ENCODE peak calls at places on chromosomes 12 and 14, in nine cellular contexts. One of them, this sample, is unnamed.

GRCh38 chr14:106039400-106039799 is 513.0 kb downstream of the TMEM121 start:
- DNase-seq in KBM-7: peak
- DNase-seq in brain pericyte: no peak
- DNase-seq in A549: peak
- DNase-seq in fibroblast of the aortic adventitia: no peak
- DNase-seq in B cell: peak
- DNase-seq in activated T-cell treated with anti-CD3 and anti-CD28 coated beads for 1 hour: peak
- DNase-seq in uterus: no peak
- DNase-seq in GM12892: no peak
- DNase-seq in this sample: peak

GRCh38 chr14:105255021-105255507 is 6.7 kb downstream of the BTBD6 start:
- DNase-seq in KBM-7: peak
- DNase-seq in brain pericyte: no peak
- DNase-seq in A549: no peak
- DNase-seq in fibroblast of the aortic adventitia: peak
- DNase-seq in B cell: no peak
- DNase-seq in activated T-cell treated with anti-CD3 and anti-CD28 coated beads for 1 hour: no peak
- DNase-seq in uterus: no peak
- DNase-seq in GM12892: no peak
- DNase-seq in this sample: no peak

GRCh38 chr12:20370001-20370381 is 1.7 kb downstream of the PDE3A start:
- DNase-seq in KBM-7: no peak
- DNase-seq in brain pericyte: no peak
- DNase-seq in A549: peak
- DNase-seq in fibroblast of the aortic adventitia: peak
- DNase-seq in B cell: no peak
- DNase-seq in activated T-cell treated with anti-CD3 and anti-CD28 coated beads for 1 hour: no peak
- DNase-seq in uterus: peak
- DNase-seq in GM12892: no peak
- DNase-seq in this sample: no peak

GRCh38 chr12:23093488-23093887 is 468.5 kb downstream of the ETNK1 start:
- DNase-seq in KBM-7: no peak
- DNase-seq in brain pericyte: no peak
- DNase-seq in A549: no peak
- DNase-seq in fibroblast of the aortic adventitia: peak
- DNase-seq in B cell: no peak
- DNase-seq in activated T-cell treated with anti-CD3 and anti-CD28 coated beads for 1 hour: no peak
- DNase-seq in uterus: no peak
- DNase-seq in GM12892: no peak
- DNase-seq in this sample: no peak

GRCh38 chr12:110688446-110689001 is 391 bp downstream of the HVCN1 start:
- DNase-seq in KBM-7: no peak
- DNase-seq in brain pericyte: no peak
- DNase-seq in A549: no peak
- DNase-seq in fibroblast of the aortic adventitia: no peak
- DNase-seq in B cell: no peak
- DNase-seq in activated T-cell treated with anti-CD3 and anti-CD28 coated beads for 1 hour: no peak
- DNase-seq in uterus: no peak
- DNase-seq in GM12892: no peak
- DNase-seq in this sample: no peak

GRCh38 chr12:106586803-106587684 is 4.2 kb downstream of the RFX4 start:
- DNase-seq in KBM-7: no peak
- DNase-seq in brain pericyte: no peak
- DNase-seq in A549: peak
- DNase-seq in fibroblast of the aortic adventitia: no peak
- DNase-seq in B cell: no peak
- DNase-seq in activated T-cell treated with anti-CD3 and anti-CD28 coated beads for 1 hour: no peak
- DNase-seq in uterus: no peak
- DNase-seq in GM12892: no peak
- DNase-seq in this sample: no peak

GRCh38 chr14:65788876-65789859 is 376.6 kb downstream of the FUT8 start:
- DNase-seq in KBM-7: no peak
- DNase-seq in brain pericyte: no peak
- DNase-seq in A549: no peak
- DNase-seq in fibroblast of the aortic adventitia: no peak
- DNase-seq in B cell: no peak
- DNase-seq in activated T-cell treated with anti-CD3 and anti-CD28 coated beads for 1 hour: no peak
- DNase-seq in uterus: no peak
- DNase-seq in GM12892: no peak
- DNase-seq in this sample: no peak

GRCh38 chr14:72920008-72920407 is 6.3 kb upstream of the DCAF4 start:
- DNase-seq in KBM-7: no peak
- DNase-seq in brain pericyte: no peak
- DNase-seq in A549: no peak
- DNase-seq in fibroblast of the aortic adventitia: no peak
- DNase-seq in B cell: no peak
- DNase-seq in activated T-cell treated with anti-CD3 and anti-CD28 coated beads for 1 hour: no peak
- DNase-seq in uterus: no peak
- DNase-seq in GM12892: no peak
- DNase-seq in this sample: no peak

GRCh38 chr12:101021911-101022388 is 188.1 kb downstream of the SLC5A8 start:
- DNase-seq in KBM-7: no peak
- DNase-seq in brain pericyte: no peak
- DNase-seq in A549: peak
- DNase-seq in fibroblast of the aortic adventitia: peak
- DNase-seq in B cell: no peak
- DNase-seq in activated T-cell treated with anti-CD3 and anti-CD28 coated beads for 1 hour: no peak
- DNase-seq in uterus: no peak
- DNase-seq in GM12892: no peak
- DNase-seq in this sample: no peak

GRCh38 chr14:95683793-95684192 is 2.4 kb upstream of the TCL1B start:
- DNase-seq in KBM-7: peak
- DNase-seq in brain pericyte: no peak
- DNase-seq in A549: peak
- DNase-seq in fibroblast of the aortic adventitia: no peak
- DNase-seq in B cell: peak
- DNase-seq in activated T-cell treated with anti-CD3 and anti-CD28 coated beads for 1 hour: peak
- DNase-seq in uterus: no peak
- DNase-seq in GM12892: peak
- DNase-seq in this sample: no peak

GRCh38 chr12:64099430-64099829 is 122.7 kb downstream of the KICS2 start:
- DNase-seq in KBM-7: no peak
- DNase-seq in brain pericyte: no peak
- DNase-seq in A549: peak
- DNase-seq in fibroblast of the aortic adventitia: peak
- DNase-seq in B cell: no peak
- DNase-seq in activated T-cell treated with anti-CD3 and anti-CD28 coated beads for 1 hour: no peak
- DNase-seq in uterus: peak
- DNase-seq in GM12892: no peak
- DNase-seq in this sample: no peak

GRCh38 chr12:12550277-12550676 is 12.4 kb downstream of the DUSP16 start:
- DNase-seq in KBM-7: no peak
- DNase-seq in brain pericyte: no peak
- DNase-seq in A549: no peak
- DNase-seq in fibroblast of the aortic adventitia: no peak
- DNase-seq in B cell: no peak
- DNase-seq in activated T-cell treated with anti-CD3 and anti-CD28 coated beads for 1 hour: no peak
- DNase-seq in uterus: no peak
- DNase-seq in GM12892: no peak
- DNase-seq in this sample: no peak

GRCh38 chr14:60254176-60254575 is 5.2 kb downstream of the PPM1A start:
- DNase-seq in KBM-7: no peak
- DNase-seq in brain pericyte: no peak
- DNase-seq in A549: no peak
- DNase-seq in fibroblast of the aortic adventitia: no peak
- DNase-seq in B cell: no peak
- DNase-seq in activated T-cell treated with anti-CD3 and anti-CD28 coated beads for 1 hour: no peak
- DNase-seq in uterus: no peak
- DNase-seq in GM12892: no peak
- DNase-seq in this sample: no peak

GRCh38 chr14:96247031-96247430 is 9.0 kb upstream of the BDKRB1 start:
- DNase-seq in KBM-7: no peak
- DNase-seq in brain pericyte: no peak
- DNase-seq in A549: no peak
- DNase-seq in fibroblast of the aortic adventitia: no peak
- DNase-seq in B cell: no peak
- DNase-seq in activated T-cell treated with anti-CD3 and anti-CD28 coated beads for 1 hour: no peak
- DNase-seq in uterus: no peak
- DNase-seq in GM12892: no peak
- DNase-seq in this sample: no peak

GRCh38 chr14:69500736-69501135 is 16.2 kb downstream of the PLEKHD1 start:
- DNase-seq in KBM-7: no peak
- DNase-seq in brain pericyte: no peak
- DNase-seq in A549: no peak
- DNase-seq in fibroblast of the aortic adventitia: no peak
- DNase-seq in B cell: no peak
- DNase-seq in activated T-cell treated with anti-CD3 and anti-CD28 coated beads for 1 hour: no peak
- DNase-seq in uterus: no peak
- DNase-seq in GM12892: no peak
- DNase-seq in this sample: no peak

GRCh38 chr12:87779016-87779415 is 250.2 kb downstream of the C12orf50 start:
- DNase-seq in KBM-7: no peak
- DNase-seq in brain pericyte: no peak
- DNase-seq in A549: peak
- DNase-seq in fibroblast of the aortic adventitia: no peak
- DNase-seq in B cell: no peak
- DNase-seq in activated T-cell treated with anti-CD3 and anti-CD28 coated beads for 1 hour: no peak
- DNase-seq in uterus: no peak
- DNase-seq in GM12892: no peak
- DNase-seq in this sample: no peak

GRCh38 chr12:124847113-124847512 is 16.6 kb downstream of the SCARB1 start:
- DNase-seq in KBM-7: no peak
- DNase-seq in brain pericyte: no peak
- DNase-seq in A549: no peak
- DNase-seq in fibroblast of the aortic adventitia: no peak
- DNase-seq in B cell: no peak
- DNase-seq in activated T-cell treated with anti-CD3 and anti-CD28 coated beads for 1 hour: no peak
- DNase-seq in uterus: no peak
- DNase-seq in GM12892: no peak
- DNase-seq in this sample: no peak

GRCh38 chr12:31440586-31440985 is 114.6 kb upstream of the SINHCAF start:
- DNase-seq in KBM-7: no peak
- DNase-seq in brain pericyte: no peak
- DNase-seq in A549: no peak
- DNase-seq in fibroblast of the aortic adventitia: no peak
- DNase-seq in B cell: no peak
- DNase-seq in activated T-cell treated with anti-CD3 and anti-CD28 coated beads for 1 hour: no peak
- DNase-seq in uterus: no peak
- DNase-seq in GM12892: no peak
- DNase-seq in this sample: no peak

GRCh38 chr14:70808402-70809237 is 693 bp downstream of the MAP3K9 start:
- DNase-seq in KBM-7: no peak
- DNase-seq in brain pericyte: no peak
- DNase-seq in A549: peak
- DNase-seq in fibroblast of the aortic adventitia: no peak
- DNase-seq in B cell: peak
- DNase-seq in activated T-cell treated with anti-CD3 and anti-CD28 coated beads for 1 hour: peak
- DNase-seq in uterus: no peak
- DNase-seq in GM12892: no peak
- DNase-seq in this sample: peak

GRCh38 chr14:21498540-21499526 is 12.3 kb downstream of the METTL3 start:
- DNase-seq in KBM-7: peak
- DNase-seq in brain pericyte: no peak
- DNase-seq in A549: peak
- DNase-seq in fibroblast of the aortic adventitia: peak
- DNase-seq in B cell: peak
- DNase-seq in activated T-cell treated with anti-CD3 and anti-CD28 coated beads for 1 hour: no peak
- DNase-seq in uterus: no peak
- DNase-seq in GM12892: no peak
- DNase-seq in this sample: peak

GRCh38 chr14:90687680-90688079 is 128.6 kb downstream of the TTC7B start:
- DNase-seq in KBM-7: no peak
- DNase-seq in brain pericyte: no peak
- DNase-seq in A549: no peak
- DNase-seq in fibroblast of the aortic adventitia: no peak
- DNase-seq in B cell: no peak
- DNase-seq in activated T-cell treated with anti-CD3 and anti-CD28 coated beads for 1 hour: no peak
- DNase-seq in uterus: no peak
- DNase-seq in GM12892: no peak
- DNase-seq in this sample: no peak

GRCh38 chr12:66903782-66904396 is 225.0 kb upstream of the GRIP1 start:
- DNase-seq in KBM-7: peak
- DNase-seq in brain pericyte: no peak
- DNase-seq in A549: no peak
- DNase-seq in fibroblast of the aortic adventitia: no peak
- DNase-seq in B cell: no peak
- DNase-seq in activated T-cell treated with anti-CD3 and anti-CD28 coated beads for 1 hour: no peak
- DNase-seq in uterus: no peak
- DNase-seq in GM12892: no peak
- DNase-seq in this sample: no peak